ENCODE peak calls at places on chromosomes 11 and 22, in seven cellular contexts. L, O, F, H, B, U and P are unnamed samples.

GRCh38 chr11:128633384-128633965 is 46.1 kb upstream of the ETS1 start:
- DNase-seq in O (no peak), H (no peak), U (no peak), L (no peak), B (no peak), F (no peak), P (no peak)

GRCh38 chr11:76810151-76810853 is 27.1 kb downstream of the TSKU start:
- DNase-seq in O (no peak), F (no peak), U (no peak), B (no peak), L (no peak), H (no peak), P (no peak)

GRCh38 chr11:86818466-86819282 is 18.3 kb downstream of the PRSS23 start:
- DNase-seq in H (no peak), F (no peak), B (no peak), O (no peak), L (no peak), U (no peak), P (no peak)

GRCh38 chr11:2945757-2946287 is 16.6 kb upstream of the PHLDA2 start:
- DNase-seq in H (no peak), U (no peak), O (no peak), F (no peak), L (no peak), B (no peak), P (no peak)

GRCh38 chr22:42680648-42681047 is 31.5 kb upstream of the CYB5R3 start:
- DNase-seq in O (no peak), B (no peak), L (no peak), F (peak), H (no peak), U (no peak), P (no peak)

GRCh38 chr11:17703951-17704350 is 15.4 kb upstream of the MYOD1 start:
- DNase-seq in B (no peak), H (no peak), L (no peak), F (no peak), U (no peak), O (no peak), P (no peak)

GRCh38 chr11:105991888-105992287 is 30.2 kb downstream of the MSANTD4 start:
- DNase-seq in F (no peak), H (no peak), O (no peak), L (no peak), U (no peak), B (no peak), P (no peak)

GRCh38 chr11:117191680-117192400 is 7.3 kb upstream of the TAGLN start:
- DNase-seq in O (no peak), F (peak), B (peak), L (no peak), U (no peak), H (no peak), P (peak)

GRCh38 chr22:42399315-42400271 is 32.6 kb downstream of the NFAM1 start:
- DNase-seq in O (no peak), H (peak), L (peak), B (peak), F (no peak), U (no peak), P (no peak)

GRCh38 chr22:23137905-23138520 is 3.8 kb downstream of the RSPH14 start:
- DNase-seq in H (peak), F (no peak), O (peak), U (peak), B (no peak), L (no peak), P (no peak)

GRCh38 chr11:113528982-113529381 is 53.8 kb upstream of the DRD2 start:
- DNase-seq in F (peak), U (no peak), H (no peak), L (no peak), O (no peak), B (no peak), P (no peak)

GRCh38 chr11:69918938-69919650 is 99.9 kb upstream of the FGF3 start:
- DNase-seq in B (peak), O (peak), U (peak), H (peak), L (peak), F (peak), P (peak)

GRCh38 chr11:11895672-11896071 is 53.9 kb downstream of the USP47 start:
- DNase-seq in O (no peak), H (no peak), F (no peak), L (no peak), U (no peak), B (no peak), P (no peak)

GRCh38 chr22:20155330-20156041 is 4.6 kb upstream of the CCDC188 start:
- DNase-seq in F (no peak), O (no peak), H (no peak), U (no peak), B (no peak), L (peak), P (peak)

GRCh38 chr11:10818594-10818993 is 9.9 kb upstream of the EIF4G2 start:
- DNase-seq in L (no peak), F (no peak), O (no peak), H (no peak), B (no peak), U (no peak), P (no peak)

DNA sequence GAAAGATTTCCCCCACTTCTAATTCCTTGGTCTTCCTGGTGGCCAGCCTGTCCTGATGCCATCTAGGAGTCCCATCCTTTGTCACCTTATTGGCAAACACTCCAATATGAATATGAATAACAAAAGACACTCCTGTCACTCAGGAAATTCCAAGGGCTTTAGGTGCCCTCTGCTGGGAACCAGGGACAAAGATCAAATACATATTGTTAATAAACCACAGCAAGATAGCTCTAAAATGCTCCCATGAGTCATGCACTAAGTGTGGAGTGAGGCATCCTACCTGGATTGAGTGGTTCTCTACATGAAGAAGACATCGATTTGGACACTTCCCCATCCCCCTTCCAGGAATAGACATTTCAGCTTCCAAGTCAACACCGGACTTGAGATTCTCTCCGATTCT is 823.6 kb downstream of the TBC1D22A start:
- DNase-seq in L (no peak), O (no peak), U (no peak), H (no peak), F (no peak), B (no peak), P (no peak)
- TF ChIP-seq CTCF in L (no peak), O (no peak), U (no peak), H (no peak), F (no peak), B (no peak), P (no peak)

DNA sequence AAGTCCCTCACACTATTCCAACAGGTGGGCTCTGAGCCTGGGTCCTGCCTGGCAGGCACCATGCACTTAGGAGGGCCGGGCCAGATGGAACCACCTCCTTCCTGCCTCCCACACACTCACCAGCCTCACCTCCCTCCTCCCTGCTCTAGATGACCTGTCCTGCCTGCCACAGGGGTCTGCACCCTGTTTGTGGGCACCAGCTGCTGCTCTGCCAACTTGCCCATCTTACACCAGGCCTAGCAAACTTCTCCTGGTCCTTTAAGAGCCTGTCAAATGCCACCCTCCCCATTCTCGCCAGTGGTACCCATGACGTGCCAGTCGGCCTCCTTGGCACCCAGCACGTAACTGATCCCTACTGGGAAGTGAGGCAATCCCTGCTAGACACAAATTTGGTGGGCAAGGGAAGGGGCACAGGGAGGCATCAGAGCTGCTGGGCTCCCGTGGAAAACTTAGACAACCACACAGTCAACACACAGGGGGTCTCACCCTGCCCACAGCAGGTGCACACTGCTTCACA is 3.1 kb downstream of the MOB2 start:
- DNase-seq in B (peak), U (no peak), L (peak), H (no peak), F (peak), O (no peak), P (peak)
- H3K27ac ChIP-seq in B (no peak), U (no peak), L (peak), H (peak), F (peak), O (no peak), P (peak)

DNA sequence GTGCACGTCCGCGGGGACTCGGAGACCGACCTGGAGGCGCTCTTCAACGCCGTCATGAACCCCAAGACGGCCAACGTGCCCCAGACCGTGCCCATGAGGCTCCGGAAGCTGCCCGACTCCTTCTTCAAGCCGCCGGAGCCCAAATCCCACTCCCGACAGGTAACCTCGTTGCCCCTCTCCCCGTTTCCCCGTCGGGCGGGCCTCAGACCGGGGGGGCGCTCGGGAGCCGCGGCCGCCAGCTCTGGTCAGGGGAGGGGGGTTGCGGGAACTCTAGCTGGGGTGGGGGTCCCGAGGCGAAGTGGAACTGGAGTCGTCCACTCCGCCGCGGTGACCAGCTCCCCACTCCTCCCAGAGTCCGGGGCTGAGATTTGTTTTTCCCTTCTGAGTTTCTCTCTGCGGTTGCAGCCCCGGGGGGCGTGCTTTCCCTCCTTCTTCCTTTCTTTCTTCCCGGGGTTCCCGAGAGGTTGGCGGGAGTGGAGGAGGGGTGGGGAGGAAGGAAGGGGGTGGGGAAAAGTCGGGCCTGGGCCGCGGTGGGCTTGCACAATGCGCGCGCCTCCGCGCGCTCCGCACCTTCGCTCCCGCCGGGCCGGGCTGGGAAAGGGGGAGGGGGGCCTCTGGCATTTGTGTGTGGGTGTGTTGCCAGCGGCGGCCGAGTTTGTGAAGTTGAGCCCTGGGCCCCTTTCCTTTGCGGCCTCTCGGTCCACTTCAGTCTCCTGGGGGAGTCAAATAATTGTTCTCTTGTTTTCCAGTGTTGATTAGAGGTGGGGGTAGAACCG is 952 bp downstream of the YAP1 start:
- DNase-seq in L (peak), H (peak), O (peak), U (no peak), F (peak), B (peak), P (peak)
- TF ChIP-seq CTCF in L (no peak), H (no peak), O (no peak), U (no peak), F (no peak), B (peak), P (peak)

GRCh38 chr11:7787239-7787638 is 9.5 kb downstream of the OR5P2 start:
- DNase-seq in F (no peak), B (no peak), H (no peak), U (no peak), O (no peak), L (no peak), P (no peak)
- H3K27ac ChIP-seq in F (no peak), B (no peak), H (no peak), U (no peak), O (no peak), L (no peak), P (no peak)

DNA sequence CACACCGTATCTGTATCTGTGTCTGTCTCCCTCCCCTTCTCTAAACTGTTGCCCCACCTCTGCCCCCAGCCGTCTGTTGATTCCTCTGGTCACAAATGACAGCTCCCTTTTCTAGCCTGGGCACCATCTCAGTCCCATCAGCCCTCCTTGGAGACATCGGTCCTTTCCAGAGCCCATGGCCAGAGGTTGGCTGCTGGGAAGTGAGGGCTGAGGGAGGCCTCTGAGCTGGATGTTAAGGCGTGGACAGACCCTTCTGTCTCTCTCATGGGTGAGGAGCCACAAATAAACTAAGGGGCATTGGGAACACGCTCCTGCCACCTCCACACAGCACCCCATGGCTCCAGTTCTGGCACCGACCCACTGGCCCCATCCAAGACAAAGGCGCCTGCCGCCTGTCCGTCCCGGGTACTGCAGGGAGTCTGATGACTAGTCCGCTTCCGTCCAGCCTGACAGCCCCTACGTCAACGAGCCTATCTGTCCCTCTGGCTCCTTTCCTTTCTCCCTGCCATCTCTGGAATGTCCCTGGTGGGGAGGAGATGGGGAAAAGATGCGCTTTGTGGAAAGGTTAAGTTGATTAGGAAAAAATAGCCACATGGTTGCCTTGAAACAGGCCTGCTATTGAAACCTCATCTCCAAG is 10.5 kb downstream of the PDGFB start:
- DNase-seq in O (no peak), F (peak), U (no peak), H (no peak), L (peak), B (no peak), P (peak)
- TF ChIP-seq CTCF in O (no peak), F (peak), U (no peak), H (no peak), L (peak), B (peak), P (peak)

GRCh38 chr22:25008666-25009065 is 56.1 kb downstream of the KIAA1671 start:
- DNase-seq in U (no peak), L (peak), B (no peak), H (no peak), O (no peak), F (peak), P (no peak)
- H3K27ac ChIP-seq in U (no peak), L (peak), B (no peak), H (no peak), O (no peak), F (no peak), P (no peak)

GRCh38 chr11:61482513-61482912 is 26.0 kb upstream of the LRRC10B start:
- DNase-seq in F (no peak), H (no peak), B (no peak), O (no peak), U (no peak), L (no peak), P (no peak)
- TF ChIP-seq CTCF in F (peak), H (no peak), B (peak), O (no peak), U (no peak), L (peak), P (peak)